ENCODE peak calls at places on chromosomes 6 and 20, in seven cellular contexts. S is Right ventricle myocardium superior; X is T-helper 1 cell; B is NCI-H1105 treated with DMSO at 0.1 percent for 48 hours; D is GM03348; W is CD8-positive, alpha-beta memory T cell; V is hippocampal formation. R is an unnamed sample.

GRCh38 chr20:60009826-60010616 is 51.8 kb downstream of the CDH26 start:
- DNase-seq in S (no peak), X (no peak), B (no peak), D (no peak), W (no peak), V (no peak), R (no peak)

GRCh38 chr20:63130654-63131577 is 85.0 kb downstream of the YTHDF1 start:
- DNase-seq in S (no peak), X (no peak), B (no peak), D (no peak), W (no peak), V (no peak), R (no peak)

GRCh38 chr6:169092375-169092774 is 161.3 kb downstream of the THBS2 start:
- DNase-seq in S (no peak), X (no peak), B (no peak), D (no peak), W (no peak), V (no peak), R (no peak)

GRCh38 chr6:168147205-168147738 is 68.3 kb upstream of the FRMD1 start:
- DNase-seq in S (no peak), X (no peak), B (no peak), D (no peak), W (no peak), V (no peak), R (no peak)

GRCh38 chr6:93721386-93722048 is 302.2 kb upstream of the EPHA7 start:
- DNase-seq in S (no peak), X (no peak), B (peak), D (no peak), W (no peak), V (peak), R (no peak)

GRCh38 chr6:122400121-122400450 is 634 bp downstream of the HSF2 start:
- DNase-seq in S (no peak), X (no peak), B (no peak), D (no peak), W (no peak), V (no peak), R (no peak)

GRCh38 chr6:44076366-44077200 is 50.7 kb downstream of the MRPL14 start:
- DNase-seq in S (peak), X (no peak), B (no peak), D (peak), W (no peak), V (no peak), R (no peak)

GRCh38 chr6:158143700-158144099 is 24.4 kb downstream of the SERAC1 start:
- DNase-seq in S (no peak), X (no peak), B (no peak), D (peak), W (no peak), V (no peak), R (no peak)

GRCh38 chr6:24763578-24763977 is 11.2 kb upstream of the GMNN start:
- DNase-seq in S (no peak), X (no peak), B (peak), D (no peak), W (no peak), V (no peak), R (no peak)

GRCh38 chr20:62133864-62134263 is 9.3 kb downstream of the PSMA7 start:
- DNase-seq in S (no peak), X (no peak), B (no peak), D (no peak), W (no peak), V (no peak), R (no peak)

GRCh38 chr6:166614589-166614988 is 12.5 kb downstream of the RPS6KA2 start:
- DNase-seq in S (no peak), X (no peak), B (no peak), D (no peak), W (no peak), V (no peak), R (no peak)

GRCh38 chr6:148608211-148608951 is 138.4 kb upstream of the UST start:
- DNase-seq in S (no peak), X (no peak), B (no peak), D (no peak), W (no peak), V (no peak), R (no peak)

GRCh38 chr20:63160641-63161175 is 55.2 kb downstream of the YTHDF1 start:
- DNase-seq in S (peak), X (no peak), B (no peak), D (no peak), W (no peak), V (no peak), R (no peak)

GRCh38 chr6:142819603-142820335 is 125.2 kb downstream of the HIVEP2 start:
- DNase-seq in S (no peak), X (peak), B (peak), D (no peak), W (peak), V (no peak), R (peak)

GRCh38 chr6:29553268-29554057 is 6.1 kb downstream of the UBD start:
- DNase-seq in S (peak), X (no peak), B (peak), D (peak), W (peak), V (no peak), R (no peak)

R was measured in activated T-helper 2 cell treated with anti-CD3 and anti-CD28 coated beads, Interferon-gamma antibody, Interleukin-2, Interleukin-4, amounts not matched to agents 10 μg/mL and 5 μg/mL and 100 μg/mL, durations not matched to agents 14 hours and 24 hours and 36 hours.